ENCODE peak calls at places on chromosomes 3 and 15, in eight cellular contexts. E is K562; C is stomach; W is CD8-positive, alpha-beta memory T cell; R is adipocyte; S is psoas muscle; F is left lung; V is hepatocyte. K is an unnamed sample.
A peak's percentile ranks its signal among the peaks of the same experiment; 100 is the strongest.

GRCh38 chr15:56468271-56468912 is 3.5 kb upstream of the MNS1 start:
- DNase-seq in S (no peak), W (peak; percentile 11), C (no peak), E (no peak), R (peak; percentile 47), F (no peak), V (no peak), K (no peak)

GRCh38 chr15:63023351-63023945 is 19.1 kb upstream of the TPM1 start:
- DNase-seq in S (no peak), F (no peak), V (no peak), E (no peak), W (no peak), R (peak; percentile 91), C (no peak), K (no peak)

GRCh38 chr3:50490438-50490970 is 12.9 kb downstream of the CACNA2D2 start:
- DNase-seq in V (no peak), W (no peak), C (no peak), E (no peak), R (no peak), S (no peak), F (no peak), K (no peak)

GRCh38 chr3:104628185-104628789 is 738.4 kb upstream of the ALCAM start:
- DNase-seq in W (no peak), S (no peak), R (peak; percentile 91), E (peak; percentile 13), V (peak; percentile 74), F (no peak), C (no peak), K (no peak)

GRCh38 chr3:185726254-185726967 is 98.4 kb downstream of the IGF2BP2 start:
- DNase-seq in W (no peak), R (no peak), E (no peak), S (no peak), F (no peak), C (no peak), V (no peak), K (no peak)

GRCh38 chr3:122944671-122945151 is 82.9 kb downstream of the SEMA5B start:
- DNase-seq in E (no peak), S (no peak), W (no peak), C (no peak), R (no peak), F (no peak), V (no peak), K (no peak)

GRCh38 chr3:159854500-159855124 is 134.0 kb upstream of the IL12A start:
- DNase-seq in F (no peak), R (peak; percentile 93), S (peak; percentile 78), V (peak; percentile 66), E (no peak), C (no peak), W (no peak), K (no peak)

GRCh38 chr3:189967254-189967865 is 153.3 kb downstream of the P3H2 start:
- DNase-seq in C (no peak), S (no peak), E (peak; percentile 36), V (peak; percentile 79), R (peak; percentile 88), F (no peak), W (peak; percentile 23), K (no peak)

GRCh38 chr3:24145481-24145880 is 200.4 kb downstream of the NR1D2 start:
- DNase-seq in R (peak; percentile 45), V (no peak), C (no peak), F (no peak), W (no peak), E (no peak), S (no peak), K (no peak)

GRCh38 chr15:40054056-40054745 is 15.2 kb upstream of the SRP14 start:
- DNase-seq in S (no peak), V (no peak), R (no peak), E (no peak), F (no peak), C (no peak), W (no peak), K (no peak)

GRCh38 chr3:50138266-50139230 is 16.6 kb upstream of the SEMA3F start:
- DNase-seq in E (no peak), S (no peak), R (peak; percentile 53), V (peak; percentile 53), C (no peak), W (no peak), F (no peak), K (no peak)

GRCh38 chr3:58164199-58164879 is 46.4 kb downstream of the DNASE1L3 start:
- DNase-seq in F (peak; percentile 88), V (no peak), R (no peak), C (peak; percentile 92), S (no peak), E (no peak), W (no peak), K (no peak)

GRCh38 chr3:78368576-78369345 is 1328.9 kb downstream of the ROBO2 start:
- DNase-seq in R (no peak), F (no peak), E (no peak), S (no peak), V (no peak), C (no peak), W (no peak), K (no peak)

GRCh38 chr15:88266170-88266569 is 9.6 kb upstream of the NTRK3 start:
- DNase-seq in E (no peak), W (no peak), V (no peak), C (no peak), F (no peak), R (no peak), S (no peak), K (no peak)

GRCh38 chr3:102741105-102741504 is 306.3 kb downstream of the ZPLD1 start:
- DNase-seq in W (no peak), E (no peak), R (no peak), V (no peak), S (no peak), F (no peak), C (no peak), K (no peak)

GRCh38 chr15:24617646-24618045 is 57.9 kb upstream of the NPAP1 start:
- DNase-seq in W (no peak), C (no peak), R (no peak), S (no peak), F (no peak), E (no peak), V (no peak), K (no peak)

GRCh38 chr3:112619295-112619694 is 21.6 kb downstream of the CCDC80 start:
- DNase-seq in C (no peak), E (no peak), R (no peak), F (no peak), W (no peak), S (no peak), V (no peak), K (no peak)

GRCh38 chr15:63246691-63247464 is 30.5 kb upstream of the APH1B start:
- DNase-seq in V (peak; percentile 55), F (no peak), W (no peak), C (no peak), S (no peak), E (no peak), R (peak; percentile 96), K (no peak)

GRCh38 chr3:101036676-101037075 is 43.5 kb upstream of the ABI3BP start:
- DNase-seq in F (no peak), C (no peak), R (no peak), W (no peak), S (no peak), E (no peak), V (no peak), K (no peak)

GRCh38 chr15:98708191-98708590 is 59.9 kb downstream of the IGF1R start:
- DNase-seq in R (no peak), V (no peak), E (no peak), S (no peak), C (no peak), F (no peak), W (no peak), K (no peak)

GRCh38 chr15:98706986-98707385 is 58.6 kb downstream of the IGF1R start:
- DNase-seq in F (no peak), C (no peak), W (no peak), S (no peak), R (no peak), V (no peak), E (no peak), K (no peak)

GRCh38 chr15:98703291-98703690 is 55.0 kb downstream of the IGF1R start:
- DNase-seq in W (no peak), V (no peak), F (no peak), E (no peak), S (no peak), R (no peak), C (no peak), K (no peak)

GRCh38 chr15:98706387-98706786 is 58.0 kb downstream of the IGF1R start:
- DNase-seq in C (no peak), S (no peak), V (no peak), E (no peak), F (no peak), W (no peak), R (no peak), K (no peak)

GRCh38 chr15:98705070-98705469 is 56.7 kb downstream of the IGF1R start:
- DNase-seq in C (no peak), E (no peak), R (no peak), W (no peak), F (no peak), V (no peak), S (no peak), K (no peak)
- H3K4me1 ChIP-seq in C (peaks cover 66% of the 10 kb centered on the region), E (no peaks in the 10 kb centered on the region), R (peaks cover 11% of the 10 kb centered on the region), W (peaks cover 4% of the 10 kb centered on the region), F (peaks cover 8% of the 10 kb centered on the region), V (peaks cover 3% of the 10 kb centered on the region), S (peaks cover 23% of the 10 kb centered on the region), K (peaks cover 15% of the 10 kb centered on the region)

GRCh38 chr3:94162700-94163099 is 99.8 kb downstream of the NSUN3 start:
- DNase-seq in E (peak; percentile 7), C (no peak), S (no peak), V (peak; percentile 24), F (no peak), R (no peak), W (no peak), K (no peak)

GRCh38 chr3:94158461-94158860 is 95.6 kb downstream of the NSUN3 start:
- DNase-seq in W (no peak), F (no peak), S (no peak), C (no peak), E (no peak), R (no peak), V (no peak), K (no peak)

GRCh38 chr3:94159062-94159726 is 96.3 kb downstream of the NSUN3 start:
- DNase-seq in V (peak; percentile 62), F (no peak), W (no peak), S (no peak), C (no peak), E (no peak), R (peak; percentile 46), K (no peak)
- H3K4me3 ChIP-seq in V (no peak overlapping the region), F (no peak overlapping the region), W (no peak overlapping the region), S (no peak overlapping the region), C (no peak overlapping the region), E (no peak overlapping the region), R (peak overlapping the region; percentile 59), K (no peak overlapping the region)

GRCh38 chr15:100925480-100925879 is 6.3 kb downstream of the LRRK1 start:
- DNase-seq in C (no peak), S (no peak), F (no peak), E (no peak), R (no peak), W (no peak), V (no peak), K (no peak)
- H3K36me3 ChIP-seq in C (peaks cover 54% of the 10 kb centered on the region), S (peaks cover 11% of the 10 kb centered on the region), F (no peaks in the 10 kb centered on the region), E (no peaks in the 10 kb centered on the region), R (peaks cover 43% of the 10 kb centered on the region), W (no peaks in the 10 kb centered on the region), V (no peaks in the 10 kb centered on the region), K (no peaks in the 10 kb centered on the region)

DNA sequence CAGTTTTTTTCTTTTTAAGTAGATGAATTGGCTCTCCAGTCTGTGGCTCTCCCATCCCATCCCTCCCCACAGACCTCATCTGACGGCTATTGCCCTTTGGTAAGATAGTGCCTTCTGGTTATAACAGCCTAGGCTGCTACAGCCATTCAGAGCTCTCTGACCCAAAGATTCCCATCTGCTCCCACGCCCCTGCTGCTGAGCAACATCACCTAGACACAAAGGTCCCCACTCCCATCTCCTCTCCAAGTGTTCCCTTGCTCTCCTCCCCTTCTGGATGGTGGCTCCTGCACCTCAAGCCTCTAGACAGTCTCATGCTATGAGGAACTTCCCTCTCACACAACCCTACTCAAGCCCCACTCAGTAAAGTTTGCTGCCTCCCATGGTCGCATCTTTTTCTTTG is 23.7 kb downstream of the FBXW12 start:
- DNase-seq in F (no peak), R (no peak), S (no peak), E (peak; percentile 2), V (no peak), C (no peak), W (no peak), K (no peak)
- H3K4me1 ChIP-seq in F (no peaks in the 10 kb centered on the region), R (no peaks in the 10 kb centered on the region), S (no peaks in the 10 kb centered on the region), E (no peaks in the 10 kb centered on the region), V (no peaks in the 10 kb centered on the region), C (no peaks in the 10 kb centered on the region), W (no peaks in the 10 kb centered on the region), K (peaks cover 5% of the 10 kb centered on the region)

K was measured in iPS DF 6.9.